ENCODE peak calls at places on chromosomes 5 and 9, in six cellular contexts. I, V, T, E, A and W are unnamed samples.
A peak's percentile ranks its signal among the peaks of the same experiment; 100 is the strongest.

GRCh38 chr9:11319477-11320060 is 706.8 kb upstream of the PTPRD start:
- DNase-seq in I (no peak), V (no peak), T (no peak), E (no peak), A (no peak), W (peak; percentile 4)

GRCh38 chr5:172110260-172110815 is 77.7 kb downstream of the STK10 start:
- DNase-seq in I (no peak), V (no peak), T (no peak), E (no peak), A (no peak), W (no peak)

GRCh38 chr9:81032030-81032572 is 657.2 kb downstream of the TLE1 start:
- DNase-seq in I (peak; percentile 76), V (peak; percentile 89), T (no peak), E (no peak), A (no peak), W (peak; percentile 1)

GRCh38 chr5:16467363-16468219 is 2.0 kb upstream of the ZNF622 start:
- DNase-seq in I (peak; percentile 80), V (peak; percentile 78), T (no peak), E (no peak), A (no peak), W (peak; percentile 9)

GRCh38 chr5:90434116-90434714 is 24.7 kb upstream of the CETN3 start:
- DNase-seq in I (peak; percentile 3), V (peak; percentile 45), T (no peak), E (peak; percentile 51), A (peak; percentile 43), W (peak; percentile 55)

GRCh38 chr5:78507531-78507930 is 141.0 kb downstream of the LHFPL2 start:
- DNase-seq in I (no peak), V (no peak), T (no peak), E (no peak), A (no peak), W (no peak)

GRCh38 chr9:125405938-125406811 is 144.5 kb downstream of the GAPVD1 start:
- DNase-seq in I (peak; percentile 50), V (peak; percentile 25), T (no peak), E (no peak), A (no peak), W (no peak)

GRCh38 chr5:63686938-63687337 is 275.3 kb downstream of the HTR1A start:
- DNase-seq in I (no peak), V (no peak), T (no peak), E (no peak), A (no peak), W (no peak)

GRCh38 chr9:93815135-93815534 is 140.0 kb downstream of the BARX1 start:
- DNase-seq in I (no peak), V (no peak), T (no peak), E (no peak), A (no peak), W (no peak)

GRCh38 chr9:114282507-114282906 is 40.4 kb upstream of the ORM1 start:
- DNase-seq in I (peak; percentile 25), V (no peak), T (peak; percentile 6), E (no peak), A (no peak), W (no peak)

GRCh38 chr5:143979044-143979690 is 167.2 kb downstream of the HMHB1 start:
- DNase-seq in I (peak; percentile 32), V (no peak), T (no peak), E (no peak), A (no peak), W (no peak)

GRCh38 chr9:134644715-134645606 is 3.4 kb downstream of the COL5A1 start:
- DNase-seq in I (peak; percentile 91), V (peak; percentile 99), T (peak; percentile 74), E (no peak), A (no peak), W (no peak)

GRCh38 chr5:180090769-180091546 is 19.4 kb upstream of the RNF130 start:
- DNase-seq in I (peak; percentile 24), V (peak; percentile 14), T (no peak), E (no peak), A (no peak), W (peak; percentile 36)

GRCh38 chr5:43010956-43011355 is 29.2 kb downstream of the ANXA2R start:
- DNase-seq in I (no peak), V (no peak), T (no peak), E (no peak), A (no peak), W (no peak)

GRCh38 chr5:113487779-113488644 is at the start of gene MCC:
- DNase-seq in I (peak; percentile 93), V (peak; percentile 93), T (peak; percentile 79), E (peak; percentile 26), A (peak; percentile 27), W (no peak)

GRCh38 chr5:15799014-15799413 is 299.0 kb downstream of the FBXL7 start:
- DNase-seq in I (no peak), V (no peak), T (no peak), E (no peak), A (no peak), W (no peak)

GRCh38 chr5:180807654-180808414 is 5.2 kb upstream of the MGAT1 start:
- DNase-seq in I (no peak), V (no peak), T (no peak), E (no peak), A (no peak), W (no peak)

GRCh38 chr5:28012538-28012937 is 974.2 kb upstream of the CDH9 start:
- DNase-seq in I (no peak), V (no peak), T (no peak), E (no peak), A (no peak), W (no peak)

GRCh38 chr9:134642385-134643181 is 980 bp downstream of the COL5A1 start:
- DNase-seq in I (peak; percentile 44), V (peak; percentile 91), T (peak; percentile 68), E (no peak), A (no peak), W (no peak)

GRCh38 chr5:17802256-17802655 is 168.0 kb downstream of the TAF11L14 start:
- DNase-seq in I (no peak), V (no peak), T (no peak), E (no peak), A (no peak), W (no peak)

GRCh38 chr5:23332650-23333251 is 174.7 kb upstream of the PRDM9 start:
- DNase-seq in I (peak; percentile 24), V (no peak), T (no peak), E (no peak), A (no peak), W (no peak)

GRCh38 chr9:88143944-88144343 is 5.7 kb upstream of the SPATA31C2 start:
- DNase-seq in I (peak; percentile 8), V (no peak), T (no peak), E (no peak), A (no peak), W (no peak)
- H3K36me3 ChIP-seq in I (no peaks in the 10 kb centered on the region), V (no peaks in the 10 kb centered on the region), T (no peaks in the 10 kb centered on the region), E (no peaks in the 10 kb centered on the region), A (no peaks in the 10 kb centered on the region), W (no peaks in the 10 kb centered on the region)

GRCh38 chr9:10009401-10009800 is 603.4 kb downstream of the PTPRD start:
- DNase-seq in I (no peak), V (no peak), T (no peak), E (no peak), A (no peak), W (no peak)

GRCh38 chr9:10008101-10008799 is 604.6 kb downstream of the PTPRD start:
- DNase-seq in I (no peak), V (no peak), T (no peak), E (no peak), A (no peak), W (no peak)

GRCh38 chr9:10003047-10003446 is 609.8 kb downstream of the PTPRD start:
- DNase-seq in I (no peak), V (no peak), T (no peak), E (no peak), A (no peak), W (no peak)

GRCh38 chr9:10007356-10007755 is 605.4 kb downstream of the PTPRD start:
- DNase-seq in I (no peak), V (no peak), T (no peak), E (no peak), A (no peak), W (no peak)

GRCh38 chr9:10005206-10005605 is 607.6 kb downstream of the PTPRD start:
- DNase-seq in I (no peak), V (no peak), T (no peak), E (no peak), A (no peak), W (no peak)
- H3K36me3 ChIP-seq in I (no peaks in the 10 kb centered on the region), V (no peaks in the 10 kb centered on the region), T (no peaks in the 10 kb centered on the region), E (no peaks in the 10 kb centered on the region), A (no peaks in the 10 kb centered on the region), W (no peaks in the 10 kb centered on the region)

DNA sequence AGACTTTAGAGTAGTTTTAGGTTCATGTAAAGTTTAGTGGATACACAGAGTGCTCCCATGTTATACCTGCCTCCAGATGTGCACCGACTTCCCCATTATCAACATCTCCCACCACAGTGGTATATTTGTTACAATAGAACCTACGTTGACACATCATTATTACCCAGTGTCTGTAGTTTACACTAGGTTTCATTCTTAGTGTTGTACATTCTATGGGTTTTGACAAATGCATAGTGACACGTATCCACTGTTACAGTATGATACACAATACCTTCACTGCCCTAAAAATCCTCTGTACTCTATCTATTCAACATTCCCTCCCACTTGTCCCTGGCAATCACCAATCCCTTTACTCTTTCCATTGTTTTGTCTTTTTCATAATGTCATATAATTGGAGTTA is 34.3 kb upstream of the CRHBP start:
- DNase-seq in I (no peak), V (no peak), T (no peak), E (no peak), A (no peak), W (no peak)
- H3K36me3 ChIP-seq in I (no peaks in the 10 kb centered on the region), V (no peaks in the 10 kb centered on the region), T (no peaks in the 10 kb centered on the region), E (no peaks in the 10 kb centered on the region), A (no peaks in the 10 kb centered on the region), W (peaks cover 85% of the 10 kb centered on the region)

DNA sequence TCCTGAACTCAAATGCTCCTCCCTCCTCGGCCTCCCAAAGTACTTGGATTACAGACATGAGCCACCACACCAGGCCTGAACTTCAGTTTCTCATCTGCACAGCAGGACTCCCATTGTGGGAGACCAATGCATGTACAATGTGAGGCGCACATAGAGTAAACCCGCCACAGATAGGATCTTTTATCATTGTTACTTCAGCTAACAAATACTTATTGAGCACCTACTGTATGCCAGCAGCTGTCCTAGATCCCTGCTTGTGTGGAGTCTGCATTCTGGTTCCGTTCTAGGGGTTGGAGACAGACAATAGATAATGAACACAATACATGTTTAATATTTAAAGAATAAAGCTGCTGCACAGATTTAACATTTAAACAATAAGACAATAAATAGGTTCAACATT is 6.3 kb upstream of the SLC25A51 start:
- DNase-seq in I (no peak), V (no peak), T (no peak), E (no peak), A (no peak), W (no peak)
- H3K36me3 ChIP-seq in I (no peaks in the 10 kb centered on the region), V (peaks cover 4% of the 10 kb centered on the region), T (no peaks in the 10 kb centered on the region), E (no peaks in the 10 kb centered on the region), A (no peaks in the 10 kb centered on the region), W (no peaks in the 10 kb centered on the region)